ENCODE peak calls at places on chromosome 14, in ten cellular contexts. F is epithelial cell of esophagus, Z is body of pancreas, G is fibroblast of lung, A is cardiac fibroblast, B is PC-9, V is fibroblast of the aortic adventitia, T is endothelial cell, X is brain microvascular endothelial cell, I is psoas muscle. H is an unnamed sample.

GRCh38 chr14:98138666-98139065 is 1133.3 kb downstream of the BCL11B start:
- DNase-seq in X (no peak), Z (peak; percentile 32), I (no peak), T (peak; percentile 64), B (no peak), A (peak; percentile 10), G (peak; percentile 24), V (peak; percentile 5), F (peak; percentile 59), H (no peak)

GRCh38 chr14:52447236-52447635 is 105.1 kb downstream of the TXNDC16 start:
- DNase-seq in B (no peak), T (no peak), V (no peak), Z (no peak), X (no peak), G (no peak), F (peak; percentile 7), A (no peak), I (no peak), H (no peak)

GRCh38 chr14:101589486-101590015 is 28.3 kb downstream of the DIO3 start:
- DNase-seq in A (no peak), Z (no peak), X (no peak), V (no peak), F (no peak), I (no peak), G (no peak), B (no peak), T (no peak), H (no peak)

GRCh38 chr14:104580961-104581360 is 1.4 kb downstream of the C14orf180 start:
- DNase-seq in I (peak; percentile 72), T (no peak), B (no peak), V (no peak), X (no peak), A (peak; percentile 25), F (no peak), G (peak; percentile 20), Z (peak; percentile 88), H (no peak)

GRCh38 chr14:30906752-30907658 is 32.6 kb downstream of the COCH start:
- DNase-seq in I (no peak), F (peak; percentile 47), T (no peak), G (no peak), A (peak; percentile 52), V (peak; percentile 25), B (no peak), Z (no peak), X (no peak), H (no peak)

GRCh38 chr14:95338436-95338835 is 18.7 kb upstream of the CLMN start:
- DNase-seq in I (no peak), V (no peak), A (no peak), B (no peak), G (no peak), Z (no peak), X (no peak), T (no peak), F (no peak), H (no peak)

GRCh38 chr14:104827173-104828055 is 26.5 kb downstream of the ZBTB42 start:
- DNase-seq in I (no peak), B (no peak), G (peak; percentile 48), V (peak; percentile 24), F (peak; percentile 56), A (peak; percentile 51), T (peak; percentile 77), Z (peak; percentile 61), X (no peak), H (no peak)

GRCh38 chr14:37215345-37215744 is 17.6 kb downstream of the MIPOL1 start:
- DNase-seq in F (no peak), I (no peak), T (no peak), B (no peak), X (no peak), A (no peak), V (no peak), G (no peak), Z (no peak), H (no peak)

GRCh38 chr14:78446807-78447206 is 276.6 kb downstream of the NRXN3 start:
- DNase-seq in I (no peak), F (peak; percentile 10), B (no peak), G (no peak), A (peak; percentile 2), X (peak; percentile 0), Z (no peak), T (peak; percentile 39), V (peak; percentile 1), H (no peak)

GRCh38 chr14:99287269-99287942 is 15.4 kb upstream of the BCL11B start:
- DNase-seq in B (no peak), A (no peak), X (no peak), V (no peak), I (no peak), F (no peak), T (no peak), G (peak; percentile 34), Z (no peak), H (no peak)

GRCh38 chr14:69252851-69253250 is 7.1 kb upstream of the GALNT16 start:
- DNase-seq in X (no peak), F (no peak), I (no peak), T (no peak), A (no peak), G (no peak), V (no peak), Z (no peak), B (no peak), H (no peak)

GRCh38 chr14:69244946-69245345 is 15.0 kb upstream of the GALNT16 start:
- DNase-seq in G (no peak), F (no peak), X (no peak), V (no peak), I (no peak), T (no peak), Z (no peak), B (no peak), A (no peak), H (no peak)

GRCh38 chr14:69249603-69250002 is 10.4 kb upstream of the GALNT16 start:
- DNase-seq in X (no peak), V (no peak), A (no peak), T (no peak), G (no peak), Z (no peak), F (no peak), B (no peak), I (no peak), H (no peak)

GRCh38 chr14:69246331-69246730 is 13.6 kb upstream of the GALNT16 start:
- DNase-seq in A (no peak), Z (no peak), F (no peak), I (no peak), V (no peak), B (no peak), X (no peak), T (no peak), G (no peak), H (no peak)

DNA sequence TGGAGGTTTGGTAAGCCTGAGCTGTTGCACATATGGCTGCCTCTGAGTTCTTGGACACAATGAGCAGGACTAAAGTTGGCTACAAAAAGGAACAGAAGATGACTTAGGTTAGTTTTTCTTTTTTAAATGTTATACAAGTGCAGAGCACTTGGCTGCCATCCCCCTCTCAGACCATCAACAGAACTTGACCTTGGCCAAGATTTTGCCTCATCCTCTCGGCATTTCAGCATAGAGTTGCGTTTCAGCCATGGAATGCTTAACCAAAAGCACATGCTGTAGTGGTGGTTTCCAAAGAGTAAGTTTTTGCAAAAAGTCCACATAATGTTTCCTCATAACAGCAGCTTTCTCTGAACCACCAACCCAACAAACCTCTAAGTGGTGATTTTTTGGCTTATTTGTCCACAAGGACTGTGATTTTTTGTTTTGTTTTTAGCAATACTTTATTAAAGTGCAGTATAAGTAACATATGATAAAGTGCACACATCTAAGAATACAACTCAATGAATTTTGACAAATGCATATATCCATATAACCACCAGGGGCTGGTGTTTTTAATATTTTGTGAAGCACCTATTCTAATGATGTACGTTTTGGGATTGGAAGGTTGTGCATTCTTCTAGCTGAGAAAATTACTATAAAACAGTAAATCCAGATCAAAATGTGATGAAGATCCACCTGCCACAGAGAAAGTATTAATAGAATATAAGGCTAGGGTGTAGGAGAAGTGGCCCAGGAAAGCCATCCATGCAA is 12.1 kb upstream of the GALNT16 start:
- DNase-seq in V (peak; percentile 99), B (no peak), F (no peak), A (peak; percentile 83), G (peak; percentile 85), X (no peak), T (no peak), I (no peak), Z (peak; percentile 26), H (peak; percentile 80)
- TF ChIP-seq CTCF in V (peak; percentile 54), B (peak; percentile 55), F (no peak), A (peak; percentile 41), G (peak; percentile 17), X (no peak), T (peak; percentile 76), I (peak; percentile 12), Z (peak; percentile 10), H (no peak)

GRCh38 chr14:25237845-25238244 is 187.9 kb upstream of the STXBP6 start:
- DNase-seq in X (no peak), F (peak; percentile 24), I (no peak), A (peak; percentile 31), G (peak; percentile 1), B (no peak), V (peak; percentile 9), T (peak; percentile 51), Z (peak; percentile 13), H (no peak)
- TF ChIP-seq CTCF in X (no peak), F (no peak), I (no peak), A (no peak), G (no peak), B (no peak), V (peak; percentile 21), T (no peak), Z (peak; percentile 12), H (no peak)

GRCh38 chr14:66121859-66122258 is 364.3 kb upstream of the CCDC196 start:
- DNase-seq in G (no peak), A (no peak), T (no peak), Z (no peak), X (no peak), F (no peak), I (no peak), V (no peak), B (no peak), H (no peak)
- TF ChIP-seq CTCF in G (no peak), A (no peak), T (no peak), Z (no peak), X (no peak), F (no peak), I (no peak), V (no peak), B (no peak), H (no peak)

GRCh38 chr14:94307410-94307992 is 14.4 kb upstream of the SERPINA10 start:
- DNase-seq in I (no peak), F (peak; percentile 24), T (no peak), X (no peak), B (no peak), A (no peak), G (no peak), V (no peak), Z (no peak), H (no peak)
- TF ChIP-seq CTCF in I (no peak), F (peak; percentile 27), T (peak; percentile 79), X (peak; percentile 46), B (peak; percentile 27), A (peak; percentile 13), G (no peak), V (peak; percentile 17), Z (no peak), H (peak; percentile 12)

GRCh38 chr14:59020382-59020781 is 168.1 kb upstream of the DAAM1 start:
- DNase-seq in T (peak; percentile 23), B (no peak), G (peak; percentile 23), Z (peak; percentile 35), V (peak; percentile 52), F (peak; percentile 50), X (peak; percentile 62), I (no peak), A (peak; percentile 54), H (no peak)
- TF ChIP-seq CTCF in T (peak; percentile 27), B (peak; percentile 51), G (peak; percentile 44), Z (peak; percentile 32), V (peak; percentile 54), F (peak; percentile 69), X (peak; percentile 77), I (peak; percentile 33), A (peak; percentile 56), H (peak; percentile 41)